ENCODE peak calls at places on chromosomes 13 and 19, in four cellular contexts. One of them, this sample, is unnamed.

GRCh38 chr19:6459356-6460098 is at the start of gene SLC25A23:
- DNase-seq in IMR-90: peak
- DNase-seq in HCT116: peak
- DNase-seq in H1: peak
- DNase-seq in this sample: peak

GRCh38 chr13:27922974-27923612 is 3.3 kb downstream of the PDX1 start:
- DNase-seq in H1: no peak
- DNase-seq in IMR-90: no peak
- DNase-seq in HCT116: no peak
- DNase-seq in this sample: no peak

GRCh38 chr13:20442798-20443381 is 82.8 kb downstream of the CRYL1 start:
- DNase-seq in HCT116: no peak
- DNase-seq in H1: no peak
- DNase-seq in IMR-90: no peak
- DNase-seq in this sample: no peak

GRCh38 chr19:10135551-10136334 is 16.0 kb upstream of the EIF3G start:
- DNase-seq in HCT116: no peak
- DNase-seq in H1: no peak
- DNase-seq in IMR-90: no peak
- DNase-seq in this sample: peak

GRCh38 chr13:58024103-58024502 is 392.6 kb downstream of the PCDH17 start:
- DNase-seq in HCT116: no peak
- DNase-seq in H1: no peak
- DNase-seq in IMR-90: no peak
- DNase-seq in this sample: no peak

GRCh38 chr13:75255653-75256052 is 226.3 kb downstream of the TBC1D4 start:
- DNase-seq in H1: no peak
- DNase-seq in IMR-90: no peak
- DNase-seq in HCT116: no peak
- DNase-seq in this sample: no peak

GRCh38 chr13:113836917-113837553 is 26.8 kb downstream of the GAS6 start:
- DNase-seq in H1: no peak
- DNase-seq in IMR-90: peak
- DNase-seq in HCT116: peak
- DNase-seq in this sample: no peak

GRCh38 chr19:38095411-38096308 is 128.4 kb downstream of the DPF1 start:
- DNase-seq in IMR-90: peak
- DNase-seq in HCT116: peak
- DNase-seq in H1: peak
- DNase-seq in this sample: no peak

GRCh38 chr13:43728411-43728810 is 58.4 kb downstream of the ENOX1 start:
- DNase-seq in H1: no peak
- DNase-seq in IMR-90: no peak
- DNase-seq in HCT116: no peak
- DNase-seq in this sample: no peak

GRCh38 chr19:4597975-4598671 is 38.6 kb upstream of the SEMA6B start:
- DNase-seq in H1: no peak
- DNase-seq in HCT116: no peak
- DNase-seq in IMR-90: no peak
- DNase-seq in this sample: peak

GRCh38 chr13:21309542-21310172 is 133.2 kb downstream of the MRPL57 start:
- DNase-seq in HCT116: no peak
- DNase-seq in IMR-90: no peak
- DNase-seq in H1: no peak
- DNase-seq in this sample: no peak

GRCh38 chr13:97018029-97018819 is 23.9 kb upstream of the OXGR1 start:
- DNase-seq in HCT116: peak
- DNase-seq in IMR-90: peak
- DNase-seq in H1: no peak
- DNase-seq in this sample: no peak

GRCh38 chr19:19386373-19386869 is 19.1 kb upstream of the GATAD2A start:
- DNase-seq in H1: no peak
- DNase-seq in HCT116: no peak
- DNase-seq in IMR-90: no peak
- DNase-seq in this sample: no peak

GRCh38 chr19:19384486-19384885 is 21.0 kb upstream of the GATAD2A start:
- DNase-seq in H1: no peak
- DNase-seq in HCT116: no peak
- DNase-seq in IMR-90: no peak
- DNase-seq in this sample: no peak

GRCh38 chr19:19385900-19386339 is 19.6 kb upstream of the GATAD2A start:
- DNase-seq in H1: no peak
- DNase-seq in IMR-90: no peak
- DNase-seq in HCT116: no peak
- DNase-seq in this sample: peak

GRCh38 chr19:19387108-19387507 is 18.4 kb upstream of the GATAD2A start:
- DNase-seq in HCT116: no peak
- DNase-seq in H1: no peak
- DNase-seq in IMR-90: no peak
- DNase-seq in this sample: no peak

GRCh38 chr19:19385131-19385899 is 20.2 kb upstream of the GATAD2A start:
- DNase-seq in HCT116: peak
- DNase-seq in H1: peak
- DNase-seq in IMR-90: peak
- DNase-seq in this sample: peak
- TF ChIP-seq POLR2A in HCT116: no peak
- TF ChIP-seq POLR2A in H1: peak
- TF ChIP-seq POLR2A in IMR-90: peak
- TF ChIP-seq POLR2A in this sample: peak

DNA sequence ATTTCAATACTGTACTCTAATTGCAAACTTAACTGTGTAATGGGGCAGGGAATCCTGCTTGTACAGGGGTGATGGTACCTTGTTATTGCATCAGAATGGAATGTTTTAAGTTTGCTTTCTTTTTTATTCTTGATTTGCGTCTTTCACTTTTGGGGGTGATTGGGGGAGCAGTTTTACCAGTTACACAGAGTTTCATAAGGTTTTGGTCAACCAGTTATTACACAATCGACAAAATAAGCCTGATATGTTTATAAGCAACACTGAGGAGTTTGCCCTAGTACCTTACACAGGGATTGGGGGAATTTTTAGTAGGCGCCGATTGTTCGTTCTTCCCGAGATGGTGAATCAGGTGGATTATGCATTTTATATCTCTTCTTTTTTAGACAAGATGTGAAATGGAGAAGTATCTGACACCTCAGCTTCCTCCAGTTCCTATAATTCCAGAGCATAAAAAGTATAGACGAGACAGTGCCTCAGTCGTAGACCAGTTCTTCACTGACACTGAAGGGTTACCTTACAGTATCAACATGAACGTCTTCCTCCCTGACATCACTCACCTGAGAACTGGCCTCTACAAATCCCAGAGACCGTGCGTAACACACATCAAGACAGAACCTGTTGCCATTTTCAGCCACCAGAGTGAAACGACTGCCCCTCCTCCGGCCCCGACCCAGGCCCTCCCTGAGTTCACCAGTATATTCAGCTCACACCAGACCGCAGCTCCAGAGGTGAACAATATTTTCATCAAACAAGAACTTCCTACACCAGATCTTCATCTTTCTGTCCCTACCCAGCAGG is 2.9 kb downstream of the KLF5 start:
- DNase-seq in HCT116: no peak
- DNase-seq in H1: no peak
- DNase-seq in IMR-90: no peak
- DNase-seq in this sample: no peak
- TF ChIP-seq POLR2A in HCT116: no peak
- TF ChIP-seq POLR2A in H1: no peak
- TF ChIP-seq POLR2A in IMR-90: no peak
- TF ChIP-seq POLR2A in this sample: no peak

GRCh38 chr19:44113138-44113783 is at the start of gene ZNF225:
- DNase-seq in HCT116: peak
- DNase-seq in H1: peak
- DNase-seq in IMR-90: peak
- DNase-seq in this sample: peak
- TF ChIP-seq POLR2A in HCT116: peak
- TF ChIP-seq POLR2A in H1: peak
- TF ChIP-seq POLR2A in IMR-90: peak
- TF ChIP-seq POLR2A in this sample: peak

GRCh38 chr19:46603195-46603637 is 2.1 kb downstream of the CALM3 start:
- DNase-seq in IMR-90: no peak
- DNase-seq in H1: no peak
- DNase-seq in HCT116: no peak
- DNase-seq in this sample: no peak
- TF ChIP-seq POLR2A in IMR-90: no peak
- TF ChIP-seq POLR2A in H1: no peak
- TF ChIP-seq POLR2A in HCT116: no peak
- TF ChIP-seq POLR2A in this sample: no peak

This sample was measured in upper lobe of left lung.